ENCODE peak calls at places on chromosomes 11 and 22, in eight cellular contexts. C is hippocampal formation; I is EH; R is stimulated activated CD8-positive, alpha-beta memory T cell treated with anti-CD3 and anti-CD28 coated beads, Interleukin-15, amount 100 ng/mL, for 24 hours; Y is NCI-H1092; G is posterior cingulate gyrus; K is naive thymus-derived CD8-positive, alpha-beta T cell; V is brain microvascular endothelial cell. E is an unnamed sample.

GRCh38 chr11:84398017-84398626 is 1112.0 kb upstream of the CCDC90B start:
- DNase-seq in R (no peak), C (peak; percentile 10), I (no peak), G (no peak), K (no peak), V (peak; percentile 36), Y (no peak), E (peak; percentile 31)

GRCh38 chr11:23865341-23865975 is 631.4 kb upstream of the LUZP2 start:
- DNase-seq in G (no peak), K (no peak), V (no peak), C (no peak), R (no peak), I (peak; percentile 84), Y (no peak), E (no peak)

GRCh38 chr11:47616726-47617416 is 22.7 kb upstream of the C1QTNF4 start:
- DNase-seq in G (peak; percentile 71), C (peak; percentile 69), V (peak; percentile 75), R (no peak), K (no peak), I (peak; percentile 77), Y (peak; percentile 9), E (peak; percentile 65)

GRCh38 chr11:118820412-118821357 is 29.7 kb upstream of the DDX6 start:
- DNase-seq in G (peak; percentile 43), R (no peak), C (peak; percentile 40), V (no peak), Y (peak; percentile 57), I (no peak), K (no peak), E (peak; percentile 76)

GRCh38 chr22:41582694-41583093 is 6.9 kb downstream of the PMM1 start:
- DNase-seq in G (no peak), C (no peak), R (no peak), K (no peak), V (no peak), I (no peak), Y (no peak), E (no peak)

GRCh38 chr11:19511413-19512183 is 201.0 kb upstream of the NAV2 start:
- DNase-seq in I (no peak), K (no peak), G (peak; percentile 62), Y (peak; percentile 88), C (peak; percentile 69), V (no peak), R (no peak), E (peak; percentile 75)

GRCh38 chr11:59560290-59560701 is 49.0 kb downstream of the OR4D9 start:
- DNase-seq in Y (peak; percentile 79), K (peak; percentile 77), V (peak; percentile 84), I (peak; percentile 77), G (peak; percentile 56), C (peak; percentile 61), R (peak; percentile 55), E (peak; percentile 78)

GRCh38 chr11:109173504-109173903 is 248.5 kb upstream of the C11orf87 start:
- DNase-seq in R (no peak), V (no peak), I (no peak), Y (no peak), G (no peak), K (no peak), C (no peak), E (no peak)

E was measured in midbrain.